ENCODE peak calls at places on chromosomes 2 and 18, in seven cellular contexts. K, M, U, O, D, L and C are unnamed samples.

GRCh38 chr2:114784890-114785583 is 342.6 kb downstream of the DPP10 start:
- DNase-seq in U (no peak), L (no peak), D (no peak), O (no peak), M (no peak), K (no peak), C (no peak)

GRCh38 chr2:184654945-184655344 is 56.6 kb downstream of the ZNF804A start:
- DNase-seq in K (no peak), O (no peak), M (no peak), L (no peak), U (no peak), D (no peak), C (no peak)

GRCh38 chr2:197477764-197478163 is 21.9 kb downstream of the HSPD1 start:
- DNase-seq in O (no peak), K (no peak), L (no peak), U (no peak), M (no peak), D (no peak), C (no peak)

GRCh38 chr2:228762565-228762964 is 508.5 kb downstream of the PID1 start:
- DNase-seq in U (no peak), K (no peak), D (no peak), M (no peak), L (no peak), O (no peak), C (no peak)

GRCh38 chr2:234981197-234982095 is 29.6 kb downstream of the SH3BP4 start:
- DNase-seq in M (no peak), O (no peak), D (no peak), L (no peak), U (peak), K (no peak), C (peak)

GRCh38 chr2:127049927-127050802 is 56.8 kb downstream of the BIN1 start:
- DNase-seq in K (peak), D (peak), O (peak), U (peak), L (peak), M (peak), C (peak)

GRCh38 chr18:58313491-58314032 is 269.5 kb downstream of the NEDD4L start:
- DNase-seq in M (no peak), D (no peak), K (no peak), U (peak), L (no peak), O (no peak), C (peak)

GRCh38 chr2:237585590-237586221 is 4.8 kb downstream of the RAB17 start:
- DNase-seq in M (no peak), L (no peak), D (no peak), K (no peak), O (no peak), U (peak), C (no peak)

GRCh38 chr2:239093956-239094355 is 246.1 kb downstream of the TWIST2 start:
- DNase-seq in D (no peak), U (no peak), L (no peak), M (no peak), O (no peak), K (no peak), C (peak)

GRCh38 chr2:39538713-39539112 is 101.6 kb upstream of the MAP4K3 start:
- DNase-seq in D (no peak), U (no peak), L (no peak), O (no peak), M (no peak), K (no peak), C (no peak)

GRCh38 chr2:222698276-222698675 is 26.8 kb downstream of the MOGAT1 start:
- DNase-seq in K (no peak), D (no peak), U (no peak), M (no peak), L (no peak), O (no peak), C (no peak)

GRCh38 chr2:42046819-42047487 is 868 bp upstream of the PKDCC start:
- DNase-seq in M (no peak), L (no peak), D (no peak), K (peak), U (peak), O (no peak), C (peak)

GRCh38 chr2:100412866-100413265 is 4.6 kb downstream of the CHST10 start:
- DNase-seq in U (no peak), M (no peak), D (no peak), K (no peak), O (no peak), L (no peak), C (no peak)

GRCh38 chr18:31548825-31549224 is 42.9 kb upstream of the TTR start:
- DNase-seq in O (no peak), U (no peak), M (no peak), L (no peak), K (no peak), D (no peak), C (no peak)

GRCh38 chr2:675982-676646 is 1.1 kb downstream of the TMEM18 start:
- DNase-seq in O (no peak), U (peak), L (no peak), K (peak), D (peak), M (peak), C (no peak)

GRCh38 chr18:9135081-9135911 is 1.3 kb upstream of the ANKRD12 start:
- DNase-seq in U (no peak), L (no peak), K (no peak), D (no peak), M (no peak), O (no peak), C (peak)

GRCh38 chr2:222569826-222570225 is 86.1 kb downstream of the FARSB start:
- DNase-seq in L (no peak), O (no peak), M (no peak), K (no peak), U (no peak), D (no peak), C (no peak)

GRCh38 chr2:233901367-233901766 is 15.8 kb upstream of the TRPM8 start:
- DNase-seq in D (no peak), K (no peak), U (no peak), M (no peak), L (no peak), O (no peak), C (no peak)

GRCh38 chr2:1538663-1539062 is 125.4 kb downstream of the TPO start:
- DNase-seq in K (no peak), L (no peak), D (no peak), O (no peak), U (peak), M (no peak), C (no peak)

GRCh38 chr18:41312241-41312590 is 642.8 kb upstream of the PIK3C3 start:
- DNase-seq in L (no peak), O (no peak), D (no peak), U (no peak), M (no peak), K (no peak), C (no peak)

GRCh38 chr2:65788556-65788955 is 356.2 kb upstream of the SPRED2 start:
- DNase-seq in M (no peak), O (no peak), D (no peak), L (no peak), K (no peak), U (no peak), C (no peak)

GRCh38 chr2:172772637-172773036 is 37.0 kb downstream of the RAPGEF4 start:
- DNase-seq in U (no peak), O (no peak), L (no peak), D (no peak), M (no peak), K (no peak), C (no peak)